ENCODE peak calls at places on chromosome 6, in seven cellular contexts. Q is astrocyte, A is astrocyte of the spinal cord, D is AG10803, T is fibroblast of the aortic adventitia, I is tibial artery, R is AG04450. M is an unnamed sample.

GRCh38 chr6:73388800-73389512 is 5.7 kb upstream of the DDX43 start:
- DNase-seq in T (peak), A (peak), R (peak), D (peak), I (peak), Q (peak), M (peak)

GRCh38 chr6:111461860-111462259 is 21.2 kb downstream of the REV3L start:
- DNase-seq in R (no peak), A (no peak), I (no peak), T (no peak), Q (no peak), D (no peak), M (no peak)

GRCh38 chr6:148867851-148868250 is 121.0 kb downstream of the UST start:
- DNase-seq in D (no peak), A (no peak), Q (no peak), T (no peak), I (no peak), R (no peak), M (peak)

GRCh38 chr6:116482780-116483179 is 21.6 kb downstream of the CALHM6 start:
- DNase-seq in A (no peak), I (no peak), Q (no peak), D (no peak), R (no peak), T (no peak), M (no peak)

GRCh38 chr6:137115653-137116052 is 57.8 kb downstream of the IL22RA2 start:
- DNase-seq in A (no peak), R (no peak), D (no peak), T (no peak), I (no peak), Q (no peak), M (peak)

GRCh38 chr6:131861356-131861755 is 53.5 kb downstream of the ENPP1 start:
- DNase-seq in T (peak), I (no peak), R (no peak), A (peak), Q (peak), D (peak), M (peak)

GRCh38 chr6:195861-196360 is 96.4 kb upstream of the DUSP22 start:
- DNase-seq in Q (peak), A (no peak), R (no peak), T (peak), I (no peak), D (peak), M (peak)

GRCh38 chr6:137358273-137358672 is 135.9 kb downstream of the OLIG3 start:
- DNase-seq in R (no peak), T (no peak), A (no peak), D (no peak), I (no peak), Q (no peak), M (no peak)

GRCh38 chr6:111484655-111484974 is 1.6 kb upstream of the REV3L start:
- DNase-seq in D (no peak), Q (no peak), I (no peak), R (no peak), A (peak), T (peak), M (no peak)

GRCh38 chr6:13764996-13765395 is 49.4 kb downstream of the MCUR1 start:
- DNase-seq in T (no peak), Q (no peak), R (no peak), A (no peak), D (no peak), I (no peak), M (no peak)

GRCh38 chr6:165705941-165706340 is 42.9 kb upstream of the PDE10A start:
- DNase-seq in A (no peak), D (no peak), R (no peak), T (no peak), I (no peak), Q (no peak), M (no peak)

GRCh38 chr6:105459049-105459448 is 56.2 kb upstream of the PREP start:
- DNase-seq in A (peak), R (no peak), I (no peak), Q (peak), T (peak), D (no peak), M (no peak)
- H3K4me3 ChIP-seq in A (no peak), R (no peak), I (no peak), Q (no peak), T (no peak), D (no peak), M (no peak)

GRCh38 chr6:127516676-127517273 is 2.4 kb downstream of the MTCL3 start:
- DNase-seq in T (no peak), D (no peak), I (no peak), R (no peak), A (peak), Q (peak), M (peak)

GRCh38 chr6:127515234-127515793 is 3.8 kb downstream of the MTCL3 start:
- DNase-seq in A (no peak), Q (peak), T (peak), D (no peak), R (no peak), I (no peak), M (peak)

GRCh38 chr6:127514396-127515227 is 4.5 kb downstream of the MTCL3 start:
- DNase-seq in T (peak), D (peak), I (no peak), A (peak), R (no peak), Q (peak), M (peak)

GRCh38 chr6:127517698-127518097 is 1.4 kb downstream of the MTCL3 start:
- DNase-seq in A (no peak), D (no peak), T (no peak), I (no peak), Q (no peak), R (no peak), M (no peak)

GRCh38 chr6:127515794-127516675 is 3.1 kb downstream of the MTCL3 start:
- DNase-seq in I (no peak), A (peak), Q (peak), D (peak), R (no peak), T (peak), M (peak)
- TF ChIP-seq CTCF in I (no peak), A (no peak), Q (no peak), D (peak), R (no peak), T (no peak), M (no peak)

DNA sequence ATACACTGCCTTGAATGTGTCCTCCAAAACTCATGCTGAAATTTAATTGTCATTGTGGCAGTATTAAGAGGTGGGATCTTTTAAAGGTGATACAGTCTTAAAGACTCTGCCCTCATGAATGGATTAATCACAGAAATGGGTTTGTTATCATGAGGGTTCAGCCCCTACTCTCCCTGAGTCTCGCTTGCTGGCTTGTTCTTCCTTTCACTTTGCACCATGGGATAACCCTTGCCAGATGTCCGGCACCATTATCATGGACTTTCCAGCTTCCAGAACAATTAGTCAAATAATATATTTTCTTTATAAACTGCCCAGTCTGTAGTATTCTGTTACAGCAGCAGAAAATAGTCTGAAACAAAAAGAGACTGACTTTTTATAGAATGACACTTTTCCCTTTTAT is 67.9 kb upstream of the TENT5A start:
- DNase-seq in Q (no peak), D (no peak), T (no peak), R (no peak), I (no peak), A (no peak), M (no peak)
- H3K4me3 ChIP-seq in Q (no peak), D (no peak), T (no peak), R (no peak), I (no peak), A (no peak), M (no peak)

GRCh38 chr6:35757461-35758123 is 18.8 kb upstream of the CLPSL2 start:
- DNase-seq in T (peak), I (no peak), A (peak), R (no peak), Q (no peak), D (peak), M (peak)
- TF ChIP-seq CTCF in T (peak), I (no peak), A (peak), R (peak), Q (peak), D (peak), M (peak)

GRCh38 chr6:81750660-81751387 is 1.7 kb downstream of the TENT5A start:
- DNase-seq in R (no peak), Q (no peak), T (peak), D (no peak), I (no peak), A (no peak), M (no peak)
- H3K4me3 ChIP-seq in R (peak), Q (peak), T (peak), D (peak), I (peak), A (peak), M (peak)

GRCh38 chr6:106513813-106514212 is 115.5 kb downstream of the RTN4IP1 start:
- DNase-seq in T (peak), D (peak), A (peak), I (no peak), R (no peak), Q (no peak), M (peak)
- TF ChIP-seq CTCF in T (no peak), D (no peak), A (no peak), I (no peak), R (no peak), Q (no peak), M (no peak)